ENCODE peak calls at places on chromosomes 1 and 21, in nine cellular contexts. L is NCI-H1092 treated with DMSO at 0.1 percent for 48 hours; N is activated CD4-positive, CD25-positive, alpha-beta regulatory T cell treated with anti-CD3 and anti-CD28 coated beads, Interleukin-2, amount 50 U/mL, for 16 hours; V is fibroblast of the aortic adventitia; O is hypothalamus; Q is esophagus squamous epithelium; Z is RWPE1; C is tibial nerve; F is mucosa of gallbladder. A is an unnamed sample.

GRCh38 chr1:242184955-242185354 is 186.1 kb upstream of the MAP1LC3C start:
- DNase-seq in C (no peak), Z (no peak), O (no peak), F (no peak), L (no peak), N (no peak), V (no peak), Q (no peak), A (no peak)

GRCh38 chr1:85449356-85449755 is 15.6 kb downstream of the DDAH1 start:
- DNase-seq in C (no peak), Z (no peak), F (no peak), Q (no peak), N (no peak), O (no peak), L (peak), V (no peak), A (no peak)

GRCh38 chr1:225882699-225883615 is 777 bp upstream of the TMEM63A start:
- DNase-seq in Q (no peak), L (no peak), V (peak), C (peak), Z (peak), N (no peak), O (no peak), F (peak), A (no peak)

GRCh38 chr1:171470726-171471125 is 14.6 kb upstream of the PRRC2C start:
- DNase-seq in N (no peak), V (no peak), O (no peak), Q (no peak), L (no peak), Z (no peak), C (no peak), F (no peak), A (no peak)

GRCh38 chr21:15138475-15138874 is 73.7 kb upstream of the NRIP1 start:
- DNase-seq in C (no peak), F (no peak), L (peak), N (no peak), Q (no peak), V (no peak), O (no peak), Z (no peak), A (no peak)

GRCh38 chr1:185561629-185562028 is 172.6 kb upstream of the HMCN1 start:
- DNase-seq in C (no peak), L (no peak), F (no peak), O (no peak), Q (no peak), Z (no peak), V (peak), N (no peak), A (no peak)

GRCh38 chr1:41662656-41663437 is 178.4 kb upstream of the EDN2 start:
- DNase-seq in Z (peak), C (no peak), N (peak), V (peak), L (no peak), F (peak), Q (no peak), O (peak), A (no peak)

GRCh38 chr1:236819856-236820255 is 24.8 kb downstream of the MTR start:
- DNase-seq in Z (no peak), O (no peak), L (no peak), N (no peak), V (no peak), C (no peak), Q (no peak), F (no peak), A (no peak)

GRCh38 chr1:97143236-97143882 is 421.8 kb downstream of the PTBP2 start:
- DNase-seq in O (no peak), V (peak), Z (peak), C (no peak), N (no peak), L (no peak), F (no peak), Q (no peak), A (no peak)

A was measured in NCI-H1048.